ENCODE peak calls at places on chromosome 20, in ten cellular contexts. X, Z, M, E, A, H, C, K, Q and S are unnamed samples.
A peak's percentile ranks its signal among the peaks of the same experiment; 100 is the strongest.

GRCh38 chr20:8523684-8524083 is 391.6 kb downstream of the PLCB1 start:
- DNase-seq in M (peak; percentile 33), C (no peak), K (no peak), E (no peak), H (no peak), A (no peak), X (no peak), Z (no peak), Q (no peak), S (no peak)

GRCh38 chr20:4592316-4593148 is 129.2 kb upstream of the PRND start:
- DNase-seq in M (no peak), Q (peak; percentile 28), E (no peak), X (peak; percentile 72), C (no peak), A (no peak), H (peak; percentile 55), Z (peak; percentile 31), K (peak; percentile 81), S (no peak)

GRCh38 chr20:24507182-24507853 is 37.9 kb downstream of the SYNDIG1 start:
- DNase-seq in E (no peak), C (no peak), X (no peak), K (no peak), Q (no peak), H (no peak), M (no peak), A (no peak), Z (no peak), S (no peak)

GRCh38 chr20:64247970-64248841 is 7.3 kb upstream of the PCMTD2 start:
- DNase-seq in E (no peak), H (no peak), M (no peak), Z (no peak), C (no peak), A (peak; percentile 58), K (no peak), X (no peak), Q (no peak), S (no peak)

GRCh38 chr20:25584905-25585704 is at the start of gene NINL:
- DNase-seq in A (peak; percentile 78), X (peak; percentile 78), E (peak; percentile 34), C (no peak), Z (peak; percentile 66), K (peak; percentile 82), Q (peak; percentile 38), M (no peak), H (peak; percentile 65), S (no peak)

GRCh38 chr20:20276806-20277530 is 90.9 kb upstream of the INSM1 start:
- DNase-seq in M (no peak), Z (no peak), H (no peak), X (no peak), Q (no peak), E (no peak), C (no peak), A (no peak), K (no peak), S (no peak)

GRCh38 chr20:61731363-61732181 is 334.1 kb downstream of the TAF4 start:
- DNase-seq in H (no peak), E (no peak), Z (peak; percentile 79), A (no peak), C (no peak), M (no peak), Q (no peak), K (no peak), X (no peak), S (no peak)

GRCh38 chr20:3115190-3116107 is 30.9 kb upstream of the AVP start:
- DNase-seq in Q (no peak), H (no peak), C (no peak), M (peak; percentile 53), X (no peak), Z (peak; percentile 44), E (no peak), K (peak; percentile 72), A (no peak), S (no peak)

GRCh38 chr20:38002422-38002821 is 30.8 kb downstream of the TTI1 start:
- DNase-seq in A (no peak), C (no peak), Z (no peak), M (no peak), E (no peak), K (no peak), X (no peak), H (no peak), Q (no peak), S (no peak)

GRCh38 chr20:53672484-53673129 is 79.0 kb upstream of the ZNF217 start:
- DNase-seq in C (no peak), E (no peak), Z (peak; percentile 75), Q (no peak), M (no peak), H (no peak), X (peak; percentile 11), A (no peak), K (no peak), S (no peak)

GRCh38 chr20:7015257-7015656 is 247.8 kb downstream of the BMP2 start:
- DNase-seq in M (no peak), K (no peak), A (no peak), C (no peak), Q (no peak), Z (no peak), H (no peak), E (no peak), X (no peak), S (no peak)

GRCh38 chr20:5886788-5887187 is 63.5 kb downstream of the TRMT6 start:
- DNase-seq in H (peak; percentile 24), A (no peak), M (no peak), K (no peak), X (no peak), Z (peak; percentile 27), E (no peak), Q (no peak), C (no peak), S (no peak)

GRCh38 chr20:59663513-59663890 is 59.2 kb downstream of the PHACTR3 start:
- DNase-seq in X (no peak), Q (no peak), E (no peak), Z (no peak), C (no peak), A (no peak), K (no peak), H (no peak), M (no peak), S (no peak)

GRCh38 chr20:56944546-56944945 is 315.4 kb downstream of the TFAP2C start:
- DNase-seq in Z (no peak), A (no peak), Q (no peak), E (no peak), H (no peak), K (no peak), M (no peak), C (no peak), X (no peak), S (no peak)

GRCh38 chr20:64146936-64147451 is 17.3 kb upstream of the MYT1 start:
- DNase-seq in Q (no peak), E (no peak), X (peak; percentile 54), A (peak; percentile 74), K (no peak), Z (no peak), C (peak; percentile 6), M (no peak), H (no peak), S (no peak)

DNA sequence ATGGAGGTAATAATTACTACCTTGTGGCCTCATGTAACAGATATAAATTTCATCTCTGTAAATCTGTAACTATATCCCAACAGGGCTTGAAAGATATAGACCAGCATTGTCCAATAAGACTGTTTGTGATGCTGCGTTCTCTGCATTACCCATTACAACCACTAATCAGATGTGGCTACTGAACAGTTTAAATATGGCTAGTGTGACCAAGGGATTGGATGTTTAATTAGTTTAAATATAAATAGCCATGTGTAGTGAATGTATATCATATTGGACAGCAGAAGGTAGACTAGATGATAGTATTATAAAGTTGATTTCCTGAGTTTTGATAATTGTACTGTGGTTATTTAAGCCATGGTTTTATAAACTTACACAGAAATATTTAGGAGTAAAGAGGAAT is 27.8 kb upstream of the JAG1 start:
- DNase-seq in Q (no peak), H (no peak), E (no peak), K (no peak), C (no peak), A (no peak), M (no peak), Z (no peak), X (no peak), S (no peak)
- TF ChIP-seq CTCF in Q (no peak), H (no peak), E (no peak), K (no peak), C (no peak), A (no peak), M (no peak), Z (no peak), X (no peak), S (no peak)

DNA sequence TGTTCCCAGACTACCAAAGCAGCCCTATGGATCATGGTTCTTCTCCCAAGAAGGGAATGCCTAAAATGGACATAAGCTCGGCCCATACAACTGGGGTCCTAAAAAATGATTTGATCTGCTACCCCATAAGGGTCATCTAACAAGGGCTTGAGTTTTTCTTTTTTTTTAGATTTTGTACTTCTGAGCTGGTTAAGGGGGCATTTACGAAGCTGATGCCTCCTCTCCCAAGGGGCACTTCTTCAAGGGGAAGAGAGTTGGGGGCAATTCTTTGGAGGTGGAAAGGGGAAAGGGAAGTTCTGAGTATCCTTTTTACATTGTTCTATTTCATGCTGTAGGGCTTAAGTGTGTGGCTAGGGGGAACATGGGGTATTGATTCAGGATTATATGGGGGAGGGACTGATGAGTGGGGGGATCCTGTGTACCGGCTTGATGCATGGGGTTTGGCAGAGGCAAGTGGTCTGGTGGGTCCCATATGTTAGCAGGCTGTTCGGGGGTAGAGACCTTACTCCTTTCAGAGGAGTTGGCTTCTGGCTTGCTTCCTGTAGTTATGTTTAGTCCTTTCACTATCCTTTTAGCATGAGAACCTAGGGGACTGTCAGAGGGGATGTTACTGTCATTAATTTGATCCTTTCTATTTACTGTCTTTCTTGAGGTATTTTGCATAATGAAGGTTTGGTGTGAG is 8.1 kb upstream of the ZNFX1 start:
- DNase-seq in C (no peak), K (no peak), M (no peak), Q (no peak), Z (no peak), X (no peak), E (no peak), A (no peak), H (no peak), S (no peak)
- H3K9me3 ChIP-seq in C (peaks cover 66% of the 10 kb centered on the region), K (no peaks in the 10 kb centered on the region), M (no peaks in the 10 kb centered on the region), Q (peaks cover 49% of the 10 kb centered on the region), Z (peaks cover 10% of the 10 kb centered on the region), X (peaks cover 55% of the 10 kb centered on the region), E (peaks cover 45% of the 10 kb centered on the region), A (peaks cover 14% of the 10 kb centered on the region), H (peaks cover 70% of the 10 kb centered on the region), S (peaks cover 19% of the 10 kb centered on the region)

GRCh38 chr20:47577271-47577670 is 75.6 kb downstream of the NCOA3 start:
- DNase-seq in K (no peak), E (no peak), C (no peak), M (no peak), A (no peak), Q (no peak), X (no peak), H (no peak), Z (no peak), S (no peak)
- TF ChIP-seq CTCF in K (no peak), E (no peak), C (no peak), M (no peak), A (no peak), Q (no peak), X (no peak), H (no peak), Z (no peak), S (no peak)

DNA sequence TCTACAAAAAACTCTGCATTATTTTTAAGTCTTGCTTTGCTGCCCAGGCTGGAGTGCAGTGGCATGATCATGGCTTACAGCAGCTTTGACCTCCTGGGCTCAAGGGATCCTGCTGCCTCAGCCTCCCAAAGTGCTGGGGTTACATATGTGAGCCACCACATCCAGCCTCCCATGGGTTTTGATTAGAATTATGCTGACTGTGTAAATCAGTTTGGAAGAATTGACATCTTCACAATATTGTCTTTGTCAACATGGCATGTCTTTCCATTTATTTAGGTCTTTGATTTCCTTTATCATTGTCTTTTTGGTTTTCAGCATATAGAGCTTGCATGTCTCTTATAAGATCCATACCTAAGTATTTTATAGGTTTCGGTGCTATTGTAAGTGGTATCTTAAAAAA is 13.2 kb upstream of the APCDD1L start:
- DNase-seq in X (no peak), Z (no peak), C (no peak), A (no peak), Q (no peak), H (no peak), M (no peak), K (no peak), E (no peak), S (no peak)
- H3K9me3 ChIP-seq in X (peaks cover 36% of the 10 kb centered on the region), Z (no peaks in the 10 kb centered on the region), C (peaks cover 70% of the 10 kb centered on the region), A (peaks cover 6% of the 10 kb centered on the region), Q (no peaks in the 10 kb centered on the region), H (peaks cover 75% of the 10 kb centered on the region), M (peaks cover 13% of the 10 kb centered on the region), K (peaks cover 32% of the 10 kb centered on the region), E (peaks cover 17% of the 10 kb centered on the region), S (peaks cover 29% of the 10 kb centered on the region)